ENCODE peak calls at places on chromosomes 13 and 19, in five cellular contexts. One of them, this sample, is unnamed.

GRCh38 chr19:12841094-12841493 is 2.8 kb downstream of the MAST1 start:
- DNase-seq in AG09319: no peak
- DNase-seq in tibial artery: no peak
- DNase-seq in CD4-positive, alpha-beta T cell: no peak
- DNase-seq in cardiac muscle cell: peak; percentile 52
- DNase-seq in this sample: peak; percentile 99

GRCh38 chr13:27997904-27998522 is 9.5 kb upstream of the URAD start:
- DNase-seq in cardiac muscle cell: peak; percentile 52
- DNase-seq in CD4-positive, alpha-beta T cell: no peak
- DNase-seq in tibial artery: peak; percentile 79
- DNase-seq in AG09319: no peak
- DNase-seq in this sample: peak; percentile 58

GRCh38 chr19:45079063-45079910 is at the start of gene GEMIN7:
- DNase-seq in AG09319: no peak
- DNase-seq in tibial artery: peak; percentile 76
- DNase-seq in cardiac muscle cell: peak; percentile 82
- DNase-seq in CD4-positive, alpha-beta T cell: peak; percentile 68
- DNase-seq in this sample: peak; percentile 92

GRCh38 chr13:50521750-50522149 is 321.7 kb downstream of the DLEU7 start:
- DNase-seq in AG09319: peak; percentile 27
- DNase-seq in CD4-positive, alpha-beta T cell: no peak
- DNase-seq in cardiac muscle cell: peak; percentile 86
- DNase-seq in tibial artery: no peak
- DNase-seq in this sample: peak; percentile 26

GRCh38 chr13:41597348-41598041 is 140.1 kb downstream of the RGCC start:
- DNase-seq in CD4-positive, alpha-beta T cell: no peak
- DNase-seq in tibial artery: no peak
- DNase-seq in cardiac muscle cell: no peak
- DNase-seq in AG09319: no peak
- DNase-seq in this sample: no peak

GRCh38 chr13:41075034-41075433 is 13.7 kb downstream of the WBP4 start:
- DNase-seq in tibial artery: no peak
- DNase-seq in AG09319: no peak
- DNase-seq in CD4-positive, alpha-beta T cell: peak; percentile 14
- DNase-seq in cardiac muscle cell: peak; percentile 66
- DNase-seq in this sample: no peak

GRCh38 chr13:51560336-51560735 is 23.9 kb upstream of the WDFY2 start:
- DNase-seq in cardiac muscle cell: no peak
- DNase-seq in CD4-positive, alpha-beta T cell: no peak
- DNase-seq in tibial artery: no peak
- DNase-seq in AG09319: no peak
- DNase-seq in this sample: no peak

GRCh38 chr19:48213959-48214358 is 41.8 kb downstream of the CARD8 start:
- DNase-seq in cardiac muscle cell: no peak
- DNase-seq in tibial artery: no peak
- DNase-seq in AG09319: no peak
- DNase-seq in CD4-positive, alpha-beta T cell: no peak
- DNase-seq in this sample: no peak

GRCh38 chr13:21310220-21310619 is 133.8 kb downstream of the MRPL57 start:
- DNase-seq in CD4-positive, alpha-beta T cell: no peak
- DNase-seq in AG09319: no peak
- DNase-seq in cardiac muscle cell: no peak
- DNase-seq in tibial artery: no peak
- DNase-seq in this sample: no peak

GRCh38 chr13:98576963-98577822 is at the start of gene STK24:
- DNase-seq in CD4-positive, alpha-beta T cell: no peak
- DNase-seq in cardiac muscle cell: peak; percentile 84
- DNase-seq in AG09319: peak; percentile 38
- DNase-seq in tibial artery: peak; percentile 83
- DNase-seq in this sample: peak; percentile 73

GRCh38 chr19:42267644-42268141 is 1.4 kb upstream of the CIC start:
- DNase-seq in tibial artery: no peak
- DNase-seq in CD4-positive, alpha-beta T cell: no peak
- DNase-seq in cardiac muscle cell: no peak
- DNase-seq in AG09319: no peak
- DNase-seq in this sample: no peak
- TF ChIP-seq CTCF in tibial artery: no peak
- TF ChIP-seq CTCF in CD4-positive, alpha-beta T cell: no peak
- TF ChIP-seq CTCF in cardiac muscle cell: no peak
- TF ChIP-seq CTCF in AG09319: no peak
- TF ChIP-seq CTCF in this sample: no peak

GRCh38 chr19:15527705-15528104 is 19.4 kb downstream of the CYP4F22 start:
- DNase-seq in CD4-positive, alpha-beta T cell: no peak
- DNase-seq in tibial artery: no peak
- DNase-seq in AG09319: no peak
- DNase-seq in cardiac muscle cell: no peak
- DNase-seq in this sample: no peak

GRCh38 chr19:15529774-15530372 is 21.5 kb downstream of the CYP4F22 start:
- DNase-seq in CD4-positive, alpha-beta T cell: no peak
- DNase-seq in tibial artery: no peak
- DNase-seq in cardiac muscle cell: peak; percentile 31
- DNase-seq in AG09319: no peak
- DNase-seq in this sample: no peak

GRCh38 chr19:15526408-15526807 is 18.1 kb downstream of the CYP4F22 start:
- DNase-seq in cardiac muscle cell: no peak
- DNase-seq in tibial artery: no peak
- DNase-seq in AG09319: no peak
- DNase-seq in CD4-positive, alpha-beta T cell: no peak
- DNase-seq in this sample: no peak

GRCh38 chr19:15524781-15525180 is 16.5 kb downstream of the CYP4F22 start:
- DNase-seq in AG09319: no peak
- DNase-seq in CD4-positive, alpha-beta T cell: no peak
- DNase-seq in tibial artery: no peak
- DNase-seq in cardiac muscle cell: no peak
- DNase-seq in this sample: no peak

DNA sequence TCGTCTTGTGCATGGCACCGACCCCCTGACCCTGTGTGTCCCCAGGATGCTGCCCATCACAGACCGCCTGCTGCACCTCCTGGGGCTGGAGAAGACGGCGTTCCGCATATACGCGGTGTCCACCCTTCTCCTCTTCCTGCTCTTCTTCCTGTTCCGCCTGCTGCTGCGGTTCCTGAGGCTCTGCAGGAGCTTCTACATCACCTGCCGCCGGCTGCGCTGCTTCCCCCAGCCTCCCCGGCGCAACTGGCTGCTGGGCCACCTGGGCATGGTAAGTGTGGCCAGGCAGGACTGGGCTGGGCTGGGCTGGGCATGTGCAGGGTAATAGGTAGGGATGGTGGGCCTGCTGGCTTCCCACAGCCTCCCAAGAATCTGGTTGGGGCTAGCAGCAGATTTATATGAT is 17.0 kb downstream of the CYP4F22 start:
- DNase-seq in AG09319: no peak
- DNase-seq in tibial artery: no peak
- DNase-seq in cardiac muscle cell: no peak
- DNase-seq in CD4-positive, alpha-beta T cell: no peak
- DNase-seq in this sample: no peak
- TF ChIP-seq CTCF in AG09319: no peak
- TF ChIP-seq CTCF in tibial artery: no peak
- TF ChIP-seq CTCF in cardiac muscle cell: no peak
- TF ChIP-seq CTCF in CD4-positive, alpha-beta T cell: no peak
- TF ChIP-seq CTCF in this sample: no peak

GRCh38 chr13:46386996-46387851 is at the start of gene RUBCNL:
- DNase-seq in AG09319: no peak
- DNase-seq in CD4-positive, alpha-beta T cell: no peak
- DNase-seq in tibial artery: no peak
- DNase-seq in cardiac muscle cell: no peak
- DNase-seq in this sample: peak; percentile 46
- TF ChIP-seq CTCF in AG09319: no peak
- TF ChIP-seq CTCF in CD4-positive, alpha-beta T cell: no peak
- TF ChIP-seq CTCF in tibial artery: no peak
- TF ChIP-seq CTCF in cardiac muscle cell: no peak
- TF ChIP-seq CTCF in this sample: no peak

GRCh38 chr19:50649433-50650391 is at the start of gene C19orf81:
- DNase-seq in CD4-positive, alpha-beta T cell: no peak
- DNase-seq in cardiac muscle cell: peak; percentile 55
- DNase-seq in tibial artery: no peak
- DNase-seq in AG09319: no peak
- DNase-seq in this sample: no peak
- TF ChIP-seq CTCF in CD4-positive, alpha-beta T cell: no peak
- TF ChIP-seq CTCF in cardiac muscle cell: no peak
- TF ChIP-seq CTCF in tibial artery: no peak
- TF ChIP-seq CTCF in AG09319: no peak
- TF ChIP-seq CTCF in this sample: no peak

GRCh38 chr13:29573190-29573589 is 22.3 kb downstream of the SLC7A1 start:
- DNase-seq in tibial artery: no peak
- DNase-seq in cardiac muscle cell: peak; percentile 39
- DNase-seq in AG09319: no peak
- DNase-seq in CD4-positive, alpha-beta T cell: no peak
- DNase-seq in this sample: no peak
- TF ChIP-seq CTCF in tibial artery: no peak
- TF ChIP-seq CTCF in cardiac muscle cell: no peak
- TF ChIP-seq CTCF in AG09319: no peak
- TF ChIP-seq CTCF in CD4-positive, alpha-beta T cell: no peak
- TF ChIP-seq CTCF in this sample: no peak

GRCh38 chr13:74883834-74884233 is 598.1 kb downstream of the TBC1D4 start:
- DNase-seq in tibial artery: no peak
- DNase-seq in AG09319: no peak
- DNase-seq in CD4-positive, alpha-beta T cell: no peak
- DNase-seq in cardiac muscle cell: peak; percentile 23
- DNase-seq in this sample: no peak
- TF ChIP-seq CTCF in tibial artery: no peak
- TF ChIP-seq CTCF in AG09319: peak; percentile 7
- TF ChIP-seq CTCF in CD4-positive, alpha-beta T cell: no peak
- TF ChIP-seq CTCF in cardiac muscle cell: peak; percentile 26
- TF ChIP-seq CTCF in this sample: no peak

DNA sequence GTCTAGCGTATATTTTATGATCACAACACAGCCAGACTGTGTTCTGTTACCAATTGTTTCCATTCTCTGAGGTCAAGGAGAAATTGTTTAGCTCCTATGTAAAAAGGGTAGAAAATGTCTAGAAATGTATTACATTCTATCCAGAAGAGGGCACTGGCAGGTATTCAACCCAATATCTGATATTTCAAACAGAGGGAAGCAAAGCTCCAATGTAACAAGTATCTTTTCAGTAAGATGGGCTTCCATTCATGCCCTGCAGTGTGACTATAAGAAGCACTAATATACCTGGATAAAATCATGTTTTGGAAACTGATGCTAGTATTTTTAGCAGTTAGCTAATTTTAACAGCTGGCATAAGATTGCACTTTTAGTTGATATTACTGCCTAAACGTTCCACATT is 312.7 kb downstream of the FGF14 start:
- DNase-seq in CD4-positive, alpha-beta T cell: no peak
- DNase-seq in cardiac muscle cell: no peak
- DNase-seq in AG09319: no peak
- DNase-seq in tibial artery: no peak
- DNase-seq in this sample: no peak
- TF ChIP-seq CTCF in CD4-positive, alpha-beta T cell: no peak
- TF ChIP-seq CTCF in cardiac muscle cell: no peak
- TF ChIP-seq CTCF in AG09319: no peak
- TF ChIP-seq CTCF in tibial artery: no peak
- TF ChIP-seq CTCF in this sample: no peak

DNA sequence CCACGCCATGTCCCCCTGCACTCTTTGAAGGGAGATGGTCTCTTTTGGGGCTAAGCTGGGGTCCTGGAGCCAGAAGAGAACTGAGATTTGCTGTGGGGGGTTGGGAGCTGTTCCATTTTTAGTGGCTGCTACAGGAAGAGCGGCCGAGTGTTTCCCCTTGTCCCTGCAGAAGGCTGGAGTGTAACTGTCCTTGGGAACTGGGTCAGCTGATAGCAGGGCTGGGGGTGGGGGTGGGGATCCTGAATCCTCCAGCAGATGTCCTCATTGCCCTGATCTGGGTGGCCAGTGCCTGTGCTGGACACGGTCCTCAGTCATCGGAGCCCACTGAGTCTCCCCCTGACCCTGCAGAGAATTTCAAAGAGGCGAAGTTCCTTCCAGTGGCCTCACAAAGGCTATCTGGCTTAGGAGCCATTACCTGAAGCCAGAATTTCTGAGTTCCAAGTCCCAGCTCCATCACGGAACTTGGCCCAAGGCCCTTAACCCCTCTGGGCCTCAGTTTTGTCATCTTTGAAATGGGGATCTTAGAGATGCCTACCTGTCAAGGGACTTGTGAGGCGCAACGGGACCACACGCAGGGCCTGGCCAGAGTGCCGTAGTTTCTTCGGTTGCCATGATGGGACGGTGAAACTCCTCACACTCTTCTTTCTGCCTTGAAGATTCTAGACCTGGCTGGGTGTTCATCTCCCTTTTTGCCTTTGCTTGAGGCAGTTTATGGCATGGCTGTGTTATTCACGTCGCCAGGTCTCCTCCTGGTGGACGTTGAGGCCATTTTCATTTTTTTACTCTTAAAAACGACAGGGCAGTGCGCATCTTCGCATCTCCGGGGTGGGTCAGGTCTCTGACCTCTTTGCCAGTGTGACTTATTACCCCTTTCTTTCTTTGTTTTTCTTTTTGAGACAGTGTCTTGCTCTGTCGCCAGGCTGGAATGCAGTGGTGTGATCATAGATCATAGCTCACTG is 51.9 kb downstream of the DNM2 start:
- DNase-seq in CD4-positive, alpha-beta T cell: no peak
- DNase-seq in tibial artery: no peak
- DNase-seq in AG09319: no peak
- DNase-seq in cardiac muscle cell: peak; percentile 42
- DNase-seq in this sample: no peak
- TF ChIP-seq CTCF in CD4-positive, alpha-beta T cell: peak; percentile 41
- TF ChIP-seq CTCF in tibial artery: peak; percentile 30
- TF ChIP-seq CTCF in AG09319: peak; percentile 32
- TF ChIP-seq CTCF in cardiac muscle cell: peak; percentile 15
- TF ChIP-seq CTCF in this sample: no peak

DNA sequence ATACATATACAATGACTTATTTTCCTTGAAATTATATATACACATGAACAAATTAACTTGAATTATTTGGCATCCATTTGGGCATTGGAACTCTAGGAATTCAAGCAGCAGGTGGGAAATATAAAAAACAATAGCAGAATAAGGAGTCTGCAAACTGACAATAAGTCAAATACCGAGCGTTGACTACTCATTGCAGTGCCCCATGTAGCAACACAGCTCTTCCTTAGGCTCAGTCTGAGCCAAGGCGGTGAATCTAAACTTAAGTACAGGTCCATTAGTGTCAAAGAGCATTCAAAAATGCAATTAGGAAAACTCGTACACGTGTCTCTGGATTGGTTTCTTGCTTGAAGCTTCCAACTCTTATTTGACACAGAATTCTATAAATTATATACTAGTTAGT is 462.5 kb upstream of the KLF12 start:
- DNase-seq in AG09319: no peak
- DNase-seq in tibial artery: no peak
- DNase-seq in CD4-positive, alpha-beta T cell: no peak
- DNase-seq in cardiac muscle cell: no peak
- DNase-seq in this sample: no peak
- TF ChIP-seq CTCF in AG09319: no peak
- TF ChIP-seq CTCF in tibial artery: no peak
- TF ChIP-seq CTCF in CD4-positive, alpha-beta T cell: no peak
- TF ChIP-seq CTCF in cardiac muscle cell: no peak
- TF ChIP-seq CTCF in this sample: no peak

This sample was measured in glutamatergic neuron.